ENCODE peak calls at places on chromosome 10, in four cellular contexts. One of them, this sample, is unnamed.

GRCh38 chr10:123455861-123456260 is 210.3 kb upstream of the GPR26 start:
- DNase-seq in GM12864: no peak
- DNase-seq in A549: peak; percentile 10
- DNase-seq in nephron progenitor cell: no peak
- DNase-seq in this sample: no peak

GRCh38 chr10:6305762-6306321 is 103.1 kb downstream of the PFKFB3 start:
- DNase-seq in GM12864: no peak
- DNase-seq in A549: no peak
- DNase-seq in nephron progenitor cell: no peak
- DNase-seq in this sample: no peak

GRCh38 chr10:59234814-59235429 is 58.5 kb downstream of the PHYHIPL start:
- DNase-seq in GM12864: no peak
- DNase-seq in A549: no peak
- DNase-seq in nephron progenitor cell: peak; percentile 9
- DNase-seq in this sample: no peak

GRCh38 chr10:23525406-23525805 is 86.5 kb downstream of the OTUD1 start:
- DNase-seq in GM12864: peak; percentile 12
- DNase-seq in A549: peak; percentile 4
- DNase-seq in nephron progenitor cell: no peak
- DNase-seq in this sample: peak; percentile 14

GRCh38 chr10:43793714-43794113 is 145.0 kb upstream of the ZNF32 start:
- DNase-seq in GM12864: no peak
- DNase-seq in A549: no peak
- DNase-seq in nephron progenitor cell: no peak
- DNase-seq in this sample: no peak

GRCh38 chr10:51159841-51160240 is 85.6 kb downstream of the PRKG1 start:
- DNase-seq in GM12864: no peak
- DNase-seq in A549: no peak
- DNase-seq in nephron progenitor cell: no peak
- DNase-seq in this sample: no peak

GRCh38 chr10:74855027-74855426 is 28.6 kb downstream of the KAT6B start:
- DNase-seq in GM12864: no peak
- DNase-seq in A549: no peak
- DNase-seq in nephron progenitor cell: no peak
- DNase-seq in this sample: no peak

GRCh38 chr10:43252166-43252784 is 14.6 kb downstream of the RASGEF1A start:
- DNase-seq in GM12864: no peak
- DNase-seq in A549: no peak
- DNase-seq in nephron progenitor cell: peak; percentile 2
- DNase-seq in this sample: no peak

GRCh38 chr10:121647401-121647800 is 49.2 kb upstream of the FGFR2 start:
- DNase-seq in GM12864: no peak
- DNase-seq in A549: no peak
- DNase-seq in nephron progenitor cell: no peak
- DNase-seq in this sample: no peak

GRCh38 chr10:67492317-67493019 is 203.5 kb downstream of the CTNNA3 start:
- DNase-seq in GM12864: no peak
- DNase-seq in A549: peak; percentile 3
- DNase-seq in nephron progenitor cell: no peak
- DNase-seq in this sample: no peak

GRCh38 chr10:58644311-58644710 is 131.6 kb downstream of the BICC1 start:
- DNase-seq in GM12864: no peak
- DNase-seq in A549: no peak
- DNase-seq in nephron progenitor cell: no peak
- DNase-seq in this sample: no peak

GRCh38 chr10:35236739-35237138 is 99.6 kb upstream of the CCNY start:
- DNase-seq in GM12864: no peak
- DNase-seq in A549: peak; percentile 29
- DNase-seq in nephron progenitor cell: no peak
- DNase-seq in this sample: no peak

GRCh38 chr10:119758448-119758847 is 32.6 kb downstream of the INPP5F start:
- DNase-seq in GM12864: no peak
- DNase-seq in A549: no peak
- DNase-seq in nephron progenitor cell: no peak
- DNase-seq in this sample: no peak

GRCh38 chr10:58089739-58090138 is 178.0 kb downstream of the IPMK start:
- DNase-seq in GM12864: no peak
- DNase-seq in A549: no peak
- DNase-seq in nephron progenitor cell: no peak
- DNase-seq in this sample: no peak

GRCh38 chr10:117968354-117969182 is 78.2 kb downstream of the RAB11FIP2 start:
- DNase-seq in GM12864: no peak
- DNase-seq in A549: no peak
- DNase-seq in nephron progenitor cell: peak; percentile 15
- DNase-seq in this sample: no peak

GRCh38 chr10:2944788-2945187 is 122.6 kb upstream of the PFKP start:
- DNase-seq in GM12864: no peak
- DNase-seq in A549: no peak
- DNase-seq in nephron progenitor cell: no peak
- DNase-seq in this sample: no peak

GRCh38 chr10:58531084-58531695 is 18.5 kb downstream of the BICC1 start:
- DNase-seq in GM12864: peak; percentile 27
- DNase-seq in A549: no peak
- DNase-seq in nephron progenitor cell: peak; percentile 72
- DNase-seq in this sample: peak; percentile 29

GRCh38 chr10:46289209-46289810 is 2.5 kb downstream of the ANTXRL start:
- DNase-seq in GM12864: no peak
- DNase-seq in A549: no peak
- DNase-seq in nephron progenitor cell: no peak
- DNase-seq in this sample: no peak

GRCh38 chr10:25493122-25493893 is 318.5 kb downstream of the GPR158 start:
- DNase-seq in GM12864: no peak
- DNase-seq in A549: peak; percentile 28
- DNase-seq in nephron progenitor cell: no peak
- DNase-seq in this sample: no peak

GRCh38 chr10:5609952-5610616 is 56.3 kb downstream of the ASB13 start:
- DNase-seq in GM12864: no peak
- DNase-seq in A549: peak; percentile 74
- DNase-seq in nephron progenitor cell: no peak
- DNase-seq in this sample: no peak

GRCh38 chr10:75475470-75476182 is 44.2 kb downstream of the LRMDA start:
- DNase-seq in GM12864: no peak
- DNase-seq in A549: no peak
- DNase-seq in nephron progenitor cell: no peak
- DNase-seq in this sample: no peak

GRCh38 chr10:88497878-88498277 is 85.2 kb downstream of the RNLS start:
- DNase-seq in GM12864: no peak
- DNase-seq in A549: no peak
- DNase-seq in nephron progenitor cell: no peak
- DNase-seq in this sample: no peak

GRCh38 chr10:86969421-86970041 is 1.2 kb downstream of the ADIRF start:
- DNase-seq in GM12864: no peak
- DNase-seq in A549: no peak
- DNase-seq in nephron progenitor cell: no peak
- DNase-seq in this sample: no peak

GRCh38 chr10:33791295-33791694 is 456.8 kb upstream of the NRP1 start:
- DNase-seq in GM12864: no peak
- DNase-seq in A549: no peak
- DNase-seq in nephron progenitor cell: no peak
- DNase-seq in this sample: no peak

GRCh38 chr10:50594012-50594411 is 29.7 kb downstream of the SGMS1 start:
- DNase-seq in GM12864: no peak
- DNase-seq in A549: no peak
- DNase-seq in nephron progenitor cell: no peak
- DNase-seq in this sample: no peak

GRCh38 chr10:30422296-30422695 is 11.7 kb upstream of the MAP3K8 start:
- DNase-seq in GM12864: no peak
- DNase-seq in A549: no peak
- DNase-seq in nephron progenitor cell: no peak
- DNase-seq in this sample: no peak

GRCh38 chr10:26292058-26292457 is 75.5 kb downstream of the GAD2 start:
- DNase-seq in GM12864: no peak
- DNase-seq in A549: no peak
- DNase-seq in nephron progenitor cell: peak; percentile 8
- DNase-seq in this sample: no peak

GRCh38 chr10:79357180-79357579 is 9.9 kb downstream of the PPIF start:
- DNase-seq in GM12864: no peak
- DNase-seq in A549: no peak
- DNase-seq in nephron progenitor cell: no peak
- DNase-seq in this sample: no peak

GRCh38 chr10:57972783-57973182 is 294.9 kb downstream of the IPMK start:
- DNase-seq in GM12864: no peak
- DNase-seq in A549: no peak
- DNase-seq in nephron progenitor cell: no peak
- DNase-seq in this sample: no peak

GRCh38 chr10:98172073-98172472 is 37.6 kb downstream of the R3HCC1L start:
- DNase-seq in GM12864: no peak
- DNase-seq in A549: no peak
- DNase-seq in nephron progenitor cell: no peak
- DNase-seq in this sample: no peak

GRCh38 chr10:24884316-24884715 is 68.1 kb downstream of the PRTFDC1 start:
- DNase-seq in GM12864: no peak
- DNase-seq in A549: no peak
- DNase-seq in nephron progenitor cell: no peak
- DNase-seq in this sample: no peak

GRCh38 chr10:86878973-86879781 is 78.2 kb downstream of the MMRN2 start:
- DNase-seq in GM12864: no peak
- DNase-seq in A549: no peak
- DNase-seq in nephron progenitor cell: no peak
- DNase-seq in this sample: peak; percentile 57

GRCh38 chr10:100662067-100662466 is 83.3 kb upstream of the PAX2 start:
- DNase-seq in GM12864: no peak
- DNase-seq in A549: no peak
- DNase-seq in nephron progenitor cell: peak; percentile 46
- DNase-seq in this sample: no peak

GRCh38 chr10:70368774-70369482 is 13.5 kb downstream of the LRRC20 start:
- DNase-seq in GM12864: no peak
- DNase-seq in A549: no peak
- DNase-seq in nephron progenitor cell: peak; percentile 36
- DNase-seq in this sample: no peak
- TF ChIP-seq CTCF in GM12864: no peak
- TF ChIP-seq CTCF in A549: no peak
- TF ChIP-seq CTCF in nephron progenitor cell: no peak
- TF ChIP-seq CTCF in this sample: no peak

GRCh38 chr10:132442636-132443035 is 45.6 kb downstream of the PWWP2B start:
- DNase-seq in GM12864: no peak
- DNase-seq in A549: no peak
- DNase-seq in nephron progenitor cell: no peak
- DNase-seq in this sample: no peak

GRCh38 chr10:132443998-132444876 is 47.2 kb downstream of the PWWP2B start:
- DNase-seq in GM12864: no peak
- DNase-seq in A549: no peak
- DNase-seq in nephron progenitor cell: peak; percentile 53
- DNase-seq in this sample: no peak

GRCh38 chr10:132441818-132442217 is 44.8 kb downstream of the PWWP2B start:
- DNase-seq in GM12864: no peak
- DNase-seq in A549: no peak
- DNase-seq in nephron progenitor cell: no peak
- DNase-seq in this sample: no peak

GRCh38 chr10:132444877-132445351 is 47.9 kb downstream of the PWWP2B start:
- DNase-seq in GM12864: no peak
- DNase-seq in A549: no peak
- DNase-seq in nephron progenitor cell: no peak
- DNase-seq in this sample: no peak

DNA sequence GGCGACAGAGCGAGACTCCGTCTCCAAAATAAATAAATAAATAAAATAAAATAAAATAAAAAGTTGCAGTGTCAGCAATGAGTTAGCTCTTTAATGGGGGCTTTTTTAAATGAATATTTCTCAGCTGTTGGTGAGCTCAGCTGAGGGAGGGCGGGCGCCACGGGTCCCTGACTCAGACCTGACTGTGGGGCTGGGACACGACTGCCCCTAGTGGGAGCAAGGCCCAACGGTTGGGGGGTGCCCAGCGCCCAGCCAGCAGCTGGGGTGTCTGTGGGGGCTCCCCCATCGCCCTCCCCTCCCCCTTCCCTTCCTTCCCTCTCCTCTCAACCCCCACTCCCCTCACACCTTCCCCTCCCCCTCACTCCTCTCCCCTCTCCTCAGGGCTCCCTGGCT is 46.6 kb downstream of the PWWP2B start:
- DNase-seq in GM12864: no peak
- DNase-seq in A549: no peak
- DNase-seq in nephron progenitor cell: no peak
- DNase-seq in this sample: peak; percentile 77
- TF ChIP-seq CTCF in GM12864: peak; percentile 46
- TF ChIP-seq CTCF in A549: peak; percentile 34
- TF ChIP-seq CTCF in nephron progenitor cell: no peak
- TF ChIP-seq CTCF in this sample: peak; percentile 59

DNA sequence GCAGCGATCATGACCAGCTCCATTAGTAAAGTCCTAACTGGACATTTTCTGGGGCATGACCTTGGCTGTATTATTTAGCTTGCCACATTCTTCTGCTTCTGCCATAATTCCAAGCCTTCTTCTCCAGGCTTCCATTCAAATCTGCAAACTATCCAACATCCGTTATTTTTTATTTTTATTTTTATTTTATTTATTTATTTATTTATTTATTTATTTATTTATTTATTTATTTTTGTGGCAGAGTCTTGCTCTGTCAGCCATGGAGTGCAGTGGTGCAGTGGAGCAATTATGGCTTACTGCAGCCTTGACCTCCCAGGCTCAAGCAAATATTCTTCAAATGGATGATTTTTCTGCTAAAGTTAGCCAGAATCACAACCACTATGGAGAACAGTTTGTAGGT is 187.2 kb upstream of the CDK1 start:
- DNase-seq in GM12864: no peak
- DNase-seq in A549: no peak
- DNase-seq in nephron progenitor cell: no peak
- DNase-seq in this sample: no peak
- TF ChIP-seq CTCF in GM12864: no peak
- TF ChIP-seq CTCF in A549: no peak
- TF ChIP-seq CTCF in nephron progenitor cell: no peak
- TF ChIP-seq CTCF in this sample: no peak

GRCh38 chr10:127736222-127736914 is 617 bp upstream of the FOXI2 start:
- DNase-seq in GM12864: no peak
- DNase-seq in A549: no peak
- DNase-seq in nephron progenitor cell: peak; percentile 51
- DNase-seq in this sample: no peak
- TF ChIP-seq CTCF in GM12864: no peak
- TF ChIP-seq CTCF in A549: no peak
- TF ChIP-seq CTCF in nephron progenitor cell: no peak
- TF ChIP-seq CTCF in this sample: no peak

DNA sequence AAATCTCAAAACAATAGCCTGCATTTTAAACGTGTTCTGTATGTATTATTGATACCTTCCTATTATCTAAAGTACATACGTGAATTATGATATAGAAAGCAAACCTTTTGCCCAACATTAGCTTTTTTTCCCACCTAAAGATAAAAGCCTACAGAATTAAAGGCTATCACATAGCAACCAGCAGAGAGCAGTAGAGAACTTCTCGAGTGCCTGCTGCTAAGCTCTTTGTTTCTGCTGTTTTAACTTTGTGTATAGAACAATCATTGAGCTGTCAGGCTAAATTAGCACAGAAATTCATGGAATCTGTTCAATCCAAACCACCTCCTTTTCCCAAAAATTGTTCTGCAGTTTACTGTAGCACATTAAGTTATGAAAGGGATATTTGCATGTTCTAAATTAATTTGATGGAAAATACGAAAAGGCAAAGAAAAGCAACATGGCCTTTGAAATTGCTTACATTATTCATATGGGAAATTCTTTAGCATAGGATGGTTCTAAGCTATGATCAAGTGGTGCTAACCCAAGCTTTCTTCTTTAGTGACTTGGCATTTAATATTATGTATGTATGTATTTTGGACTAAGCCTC is 1288.5 kb downstream of the GATA3 start:
- DNase-seq in GM12864: no peak
- DNase-seq in A549: no peak
- DNase-seq in nephron progenitor cell: no peak
- DNase-seq in this sample: peak; percentile 26
- TF ChIP-seq CTCF in GM12864: peak; percentile 63
- TF ChIP-seq CTCF in A549: peak; percentile 51
- TF ChIP-seq CTCF in nephron progenitor cell: peak; percentile 85
- TF ChIP-seq CTCF in this sample: peak; percentile 63

This sample was measured in GM13977.